ENCODE peak calls at places on chromosome 14, in seven cellular contexts. F, R, I, D, S, Y and C are unnamed samples.

GRCh38 chr14:49584058-49584457 is 2.1 kb downstream of the RPS29 start:
- DNase-seq in F (no peak), R (no peak), I (no peak), D (no peak), S (no peak), Y (no peak), C (no peak)

GRCh38 chr14:62711351-62712023 is 333.8 kb downstream of the KCNH5 start:
- DNase-seq in F (no peak), R (peak; percentile 17), I (no peak), D (no peak), S (no peak), Y (no peak), C (no peak)

GRCh38 chr14:81625343-81625742 is 91.7 kb upstream of the SEL1L start:
- DNase-seq in F (no peak), R (peak; percentile 67), I (no peak), D (no peak), S (no peak), Y (no peak), C (peak; percentile 2)

GRCh38 chr14:57982802-57983201 is 116.9 kb upstream of the SLC35F4 start:
- DNase-seq in F (no peak), R (no peak), I (peak; percentile 47), D (no peak), S (no peak), Y (no peak), C (peak; percentile 4)

GRCh38 chr14:76784881-76785280 is 23.6 kb downstream of the VASH1 start:
- DNase-seq in F (peak; percentile 93), R (peak; percentile 95), I (peak; percentile 71), D (peak; percentile 80), S (peak; percentile 81), Y (peak; percentile 96), C (peak; percentile 70)

GRCh38 chr14:95419569-95419968 is 96.9 kb downstream of the SYNE3 start:
- DNase-seq in F (no peak), R (no peak), I (no peak), D (no peak), S (no peak), Y (no peak), C (no peak)

GRCh38 chr14:37116933-37117844 is 55.2 kb downstream of the SLC25A21 start:
- DNase-seq in F (no peak), R (peak; percentile 32), I (no peak), D (peak; percentile 47), S (no peak), Y (no peak), C (peak; percentile 73)

GRCh38 chr14:73260574-73260973 is 23.3 kb downstream of the PAPLN start:
- DNase-seq in F (no peak), R (no peak), I (no peak), D (no peak), S (no peak), Y (no peak), C (no peak)

GRCh38 chr14:55352201-55352600 is 59.4 kb downstream of the ATG14 start:
- DNase-seq in F (no peak), R (no peak), I (no peak), D (no peak), S (no peak), Y (no peak), C (no peak)

GRCh38 chr14:56216631-56217379 is 98.6 kb downstream of the PELI2 start:
- DNase-seq in F (no peak), R (no peak), I (peak; percentile 35), D (no peak), S (peak; percentile 29), Y (no peak), C (peak; percentile 44)

GRCh38 chr14:36585100-36585499 is 2.7 kb upstream of the NKX2-8 start:
- DNase-seq in F (no peak), R (no peak), I (no peak), D (no peak), S (no peak), Y (no peak), C (no peak)

GRCh38 chr14:57845802-57846531 is 19.9 kb downstream of the SLC35F4 start:
- DNase-seq in F (no peak), R (no peak), I (no peak), D (no peak), S (no peak), Y (no peak), C (peak; percentile 54)

GRCh38 chr14:90397401-90398314 is 829 bp downstream of the CALM1 start:
- DNase-seq in F (peak; percentile 82), R (peak; percentile 56), I (peak; percentile 55), D (peak; percentile 14), S (peak; percentile 59), Y (peak; percentile 82), C (peak; percentile 51)

GRCh38 chr14:34676516-34677211 is 37.7 kb downstream of the CFL2 start:
- DNase-seq in F (no peak), R (no peak), I (no peak), D (no peak), S (no peak), Y (no peak), C (no peak)

DNA sequence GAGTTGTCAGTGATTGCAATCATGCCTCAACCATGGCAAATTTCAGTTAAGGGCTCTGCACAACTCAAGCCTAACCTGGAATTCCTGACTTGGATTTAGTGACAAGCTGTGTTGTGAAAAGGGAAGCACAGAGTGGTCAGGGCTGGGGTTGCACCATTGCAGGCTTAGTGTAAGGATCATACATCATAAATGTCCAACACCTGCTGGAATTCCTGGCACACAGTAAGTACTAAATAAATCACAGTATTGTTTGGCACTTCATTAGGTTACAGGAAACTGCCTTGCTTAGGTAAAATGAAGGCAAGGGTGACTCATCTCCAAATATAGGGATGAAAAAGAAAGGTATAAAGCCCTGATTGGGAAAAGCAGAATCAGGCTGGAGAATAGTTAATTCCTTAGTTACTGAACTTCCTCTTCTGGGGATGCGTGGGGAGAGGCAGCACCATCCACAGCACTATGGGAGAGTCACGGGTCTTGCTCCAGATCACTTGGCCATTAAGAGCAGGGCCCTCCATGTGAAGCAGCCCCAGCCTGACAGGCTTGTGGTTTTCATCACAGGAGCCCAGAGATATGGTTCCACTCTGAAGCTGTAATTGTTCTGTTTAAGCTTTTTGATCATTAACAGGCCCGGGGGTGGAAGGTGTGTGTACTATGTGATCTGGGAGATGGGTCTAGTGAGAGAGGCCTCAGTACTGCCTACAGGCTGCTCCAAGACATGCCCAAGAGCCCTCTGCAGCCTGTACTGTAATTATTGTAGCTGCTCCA is 39.7 kb downstream of the SLC8A3 start:
- DNase-seq in F (no peak), R (no peak), I (no peak), D (no peak), S (no peak), Y (no peak), C (no peak)
- H3K27me3 ChIP-seq in F (peaks cover 21% of the 10 kb centered on the region), R (no peaks in the 10 kb centered on the region), I (no peaks in the 10 kb centered on the region), D (no peaks in the 10 kb centered on the region), S (no peaks in the 10 kb centered on the region), Y (no peaks in the 10 kb centered on the region), C (no peaks in the 10 kb centered on the region)

DNA sequence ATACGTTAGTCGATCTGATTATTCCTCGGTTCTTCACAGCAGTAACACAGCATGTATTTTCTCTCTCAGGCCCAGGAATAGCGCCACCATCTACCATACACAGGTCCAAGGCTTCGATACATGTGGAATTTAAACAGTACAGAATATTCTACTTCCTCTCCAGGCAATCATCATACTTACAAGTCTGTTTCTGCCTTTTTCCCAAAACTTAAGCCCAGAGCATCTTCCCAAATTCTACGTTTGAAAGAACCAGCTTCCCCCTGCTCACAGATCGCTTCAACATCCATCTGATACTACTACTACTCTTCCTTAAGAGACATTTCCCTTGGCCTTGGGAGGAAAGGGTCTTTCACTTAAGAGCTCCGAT is 626 bp downstream of the TXNDC16 start:
- DNase-seq in F (no peak), R (no peak), I (peak; percentile 16), D (peak; percentile 25), S (no peak), Y (no peak), C (peak; percentile 52)
- TF ChIP-seq CTCF in F (no peak), R (no peak), I (no peak), D (peak; percentile 61), S (peak; percentile 26), Y (peak; percentile 36), C (peak; percentile 28)

GRCh38 chr14:60657609-60657983 is 8.3 kb upstream of the SIX1 start:
- DNase-seq in F (no peak), R (peak; percentile 69), I (no peak), D (no peak), S (no peak), Y (peak; percentile 67), C (no peak)

GRCh38 chr14:60655898-60656754 is 6.8 kb upstream of the SIX1 start:
- DNase-seq in F (no peak), R (peak; percentile 62), I (no peak), D (no peak), S (no peak), Y (peak; percentile 76), C (no peak)

GRCh38 chr14:60656755-60657608 is 7.7 kb upstream of the SIX1 start:
- DNase-seq in F (peak; percentile 75), R (peak; percentile 88), I (peak; percentile 50), D (no peak), S (peak; percentile 31), Y (peak; percentile 91), C (peak; percentile 68)

GRCh38 chr14:60658909-60659585 is 9.8 kb upstream of the SIX1 start:
- DNase-seq in F (no peak), R (no peak), I (no peak), D (no peak), S (no peak), Y (no peak), C (no peak)

GRCh38 chr14:60658116-60658515 is 8.8 kb upstream of the SIX1 start:
- DNase-seq in F (no peak), R (peak; percentile 50), I (no peak), D (no peak), S (no peak), Y (peak; percentile 59), C (no peak)
- H3K27me3 ChIP-seq in F (peaks cover 2% of the 10 kb centered on the region), R (peaks cover 86% of the 10 kb centered on the region), I (peaks cover 24% of the 10 kb centered on the region), D (no peaks in the 10 kb centered on the region), S (peaks cover 66% of the 10 kb centered on the region), Y (peaks cover 96% of the 10 kb centered on the region), C (peaks cover 17% of the 10 kb centered on the region)

GRCh38 chr14:30786701-30787100 is 87.7 kb upstream of the COCH start:
- DNase-seq in F (no peak), R (no peak), I (no peak), D (no peak), S (no peak), Y (no peak), C (no peak)

GRCh38 chr14:30796707-30797106 is 77.7 kb upstream of the COCH start:
- DNase-seq in F (no peak), R (no peak), I (no peak), D (no peak), S (no peak), Y (no peak), C (no peak)

GRCh38 chr14:30790827-30791226 is 83.5 kb upstream of the COCH start:
- DNase-seq in F (no peak), R (no peak), I (no peak), D (peak; percentile 4), S (no peak), Y (no peak), C (no peak)

DNA sequence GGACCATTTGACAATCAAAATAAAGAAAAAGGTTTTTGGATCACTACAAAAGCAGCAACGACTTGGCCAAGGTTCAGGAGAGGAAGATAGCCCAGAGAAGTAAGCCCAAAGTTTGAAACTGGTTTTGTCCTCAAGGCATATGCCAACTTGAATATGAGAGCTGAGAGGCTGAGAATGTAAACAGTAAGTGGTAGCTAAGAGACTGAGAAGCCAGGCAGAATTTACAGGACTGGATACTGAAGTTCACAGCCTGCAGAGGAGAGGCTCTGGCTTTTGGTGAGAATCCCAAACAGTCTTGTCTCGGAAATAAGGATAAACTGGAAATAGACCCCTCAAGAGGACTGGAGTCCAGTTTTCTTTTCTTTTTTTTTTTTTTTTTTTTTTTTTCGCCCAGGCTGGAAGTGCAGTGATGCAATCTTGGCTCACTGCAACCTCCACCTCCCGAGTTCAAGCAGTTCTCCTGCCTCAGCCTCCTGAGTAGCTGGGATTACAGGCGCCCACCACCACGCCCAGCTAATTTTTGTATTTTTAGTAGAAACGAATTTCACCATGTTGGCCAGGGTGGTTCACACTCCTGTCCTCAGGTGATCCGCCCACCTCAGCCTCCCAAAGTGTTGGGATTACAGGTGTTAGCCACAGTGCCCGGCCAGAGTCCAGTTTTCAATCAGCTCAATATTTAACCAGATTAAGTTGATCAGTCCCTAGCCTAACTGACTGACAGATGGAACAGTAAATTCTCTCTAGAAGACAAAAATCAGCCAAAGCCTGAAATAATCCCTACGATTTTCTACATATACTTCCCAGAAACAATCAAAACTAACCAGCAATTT is 82.6 kb upstream of the COCH start:
- DNase-seq in F (no peak), R (no peak), I (no peak), D (no peak), S (no peak), Y (no peak), C (no peak)
- TF ChIP-seq CTCF in F (no peak), R (no peak), I (no peak), D (no peak), S (no peak), Y (no peak), C (no peak)